ENCODE peak calls at places on chromosomes 13 and 19, in ten cellular contexts. One of them, this sample, is unnamed.

GRCh38 chr19:54473071-54473941 is at the start of gene CDC42EP5:
- DNase-seq in GM04504: peak
- DNase-seq in anterior cingulate cortex: no peak
- DNase-seq in ACHN: peak
- DNase-seq in tibial nerve: peak
- DNase-seq in effector memory CD4-positive, alpha-beta T cell: no peak
- DNase-seq in midbrain: no peak
- DNase-seq in stimulated activated CD4-positive, alpha-beta T cell treated with anti-CD3 and anti-CD28 coated beads, Interleukin-1b, Interleukin-23, amount 100 ng/mL, for 24 hours: no peak
- DNase-seq in tibial artery: peak
- DNase-seq in AG04450: peak
- DNase-seq in this sample: peak

GRCh38 chr13:93549326-93549855 is 322.8 kb downstream of the GPC6 start:
- DNase-seq in GM04504: no peak
- DNase-seq in anterior cingulate cortex: no peak
- DNase-seq in ACHN: no peak
- DNase-seq in tibial nerve: no peak
- DNase-seq in effector memory CD4-positive, alpha-beta T cell: no peak
- DNase-seq in midbrain: no peak
- DNase-seq in stimulated activated CD4-positive, alpha-beta T cell treated with anti-CD3 and anti-CD28 coated beads, Interleukin-1b, Interleukin-23, amount 100 ng/mL, for 24 hours: no peak
- DNase-seq in tibial artery: no peak
- DNase-seq in AG04450: no peak
- DNase-seq in this sample: no peak

GRCh38 chr19:47093841-47094240 is 19.7 kb downstream of the ZC3H4 start:
- DNase-seq in GM04504: no peak
- DNase-seq in anterior cingulate cortex: no peak
- DNase-seq in ACHN: no peak
- DNase-seq in tibial nerve: no peak
- DNase-seq in effector memory CD4-positive, alpha-beta T cell: no peak
- DNase-seq in midbrain: no peak
- DNase-seq in stimulated activated CD4-positive, alpha-beta T cell treated with anti-CD3 and anti-CD28 coated beads, Interleukin-1b, Interleukin-23, amount 100 ng/mL, for 24 hours: no peak
- DNase-seq in tibial artery: no peak
- DNase-seq in AG04450: no peak
- DNase-seq in this sample: no peak

GRCh38 chr19:3275068-3275582 is 50.7 kb downstream of the CELF5 start:
- DNase-seq in GM04504: no peak
- DNase-seq in anterior cingulate cortex: no peak
- DNase-seq in ACHN: peak
- DNase-seq in tibial nerve: no peak
- DNase-seq in effector memory CD4-positive, alpha-beta T cell: no peak
- DNase-seq in midbrain: no peak
- DNase-seq in stimulated activated CD4-positive, alpha-beta T cell treated with anti-CD3 and anti-CD28 coated beads, Interleukin-1b, Interleukin-23, amount 100 ng/mL, for 24 hours: no peak
- DNase-seq in tibial artery: no peak
- DNase-seq in AG04450: no peak
- DNase-seq in this sample: no peak

GRCh38 chr13:50388481-50388880 is 373.2 kb downstream of the KCNRG start:
- DNase-seq in GM04504: no peak
- DNase-seq in anterior cingulate cortex: no peak
- DNase-seq in ACHN: no peak
- DNase-seq in tibial nerve: no peak
- DNase-seq in effector memory CD4-positive, alpha-beta T cell: no peak
- DNase-seq in midbrain: no peak
- DNase-seq in stimulated activated CD4-positive, alpha-beta T cell treated with anti-CD3 and anti-CD28 coated beads, Interleukin-1b, Interleukin-23, amount 100 ng/mL, for 24 hours: no peak
- DNase-seq in tibial artery: no peak
- DNase-seq in AG04450: no peak
- DNase-seq in this sample: no peak

GRCh38 chr13:39119422-39119821 is 81.2 kb downstream of the NHLRC3 start:
- DNase-seq in GM04504: no peak
- DNase-seq in anterior cingulate cortex: no peak
- DNase-seq in ACHN: no peak
- DNase-seq in tibial nerve: no peak
- DNase-seq in effector memory CD4-positive, alpha-beta T cell: no peak
- DNase-seq in midbrain: no peak
- DNase-seq in stimulated activated CD4-positive, alpha-beta T cell treated with anti-CD3 and anti-CD28 coated beads, Interleukin-1b, Interleukin-23, amount 100 ng/mL, for 24 hours: no peak
- DNase-seq in tibial artery: no peak
- DNase-seq in AG04450: no peak
- DNase-seq in this sample: no peak

GRCh38 chr13:41590122-41590521 is 132.8 kb downstream of the RGCC start:
- DNase-seq in GM04504: no peak
- DNase-seq in anterior cingulate cortex: no peak
- DNase-seq in ACHN: no peak
- DNase-seq in tibial nerve: no peak
- DNase-seq in effector memory CD4-positive, alpha-beta T cell: no peak
- DNase-seq in midbrain: no peak
- DNase-seq in stimulated activated CD4-positive, alpha-beta T cell treated with anti-CD3 and anti-CD28 coated beads, Interleukin-1b, Interleukin-23, amount 100 ng/mL, for 24 hours: no peak
- DNase-seq in tibial artery: no peak
- DNase-seq in AG04450: no peak
- DNase-seq in this sample: no peak

GRCh38 chr13:26656919-26657318 is 99.4 kb downstream of the WASF3 start:
- DNase-seq in GM04504: peak
- DNase-seq in anterior cingulate cortex: no peak
- DNase-seq in ACHN: no peak
- DNase-seq in tibial nerve: no peak
- DNase-seq in effector memory CD4-positive, alpha-beta T cell: no peak
- DNase-seq in midbrain: peak
- DNase-seq in stimulated activated CD4-positive, alpha-beta T cell treated with anti-CD3 and anti-CD28 coated beads, Interleukin-1b, Interleukin-23, amount 100 ng/mL, for 24 hours: no peak
- DNase-seq in tibial artery: no peak
- DNase-seq in AG04450: peak
- DNase-seq in this sample: no peak

GRCh38 chr13:23510544-23510916 is 59.7 kb upstream of the TNFRSF19 start:
- DNase-seq in GM04504: no peak
- DNase-seq in anterior cingulate cortex: no peak
- DNase-seq in ACHN: no peak
- DNase-seq in tibial nerve: no peak
- DNase-seq in effector memory CD4-positive, alpha-beta T cell: no peak
- DNase-seq in midbrain: no peak
- DNase-seq in stimulated activated CD4-positive, alpha-beta T cell treated with anti-CD3 and anti-CD28 coated beads, Interleukin-1b, Interleukin-23, amount 100 ng/mL, for 24 hours: no peak
- DNase-seq in tibial artery: no peak
- DNase-seq in AG04450: no peak
- DNase-seq in this sample: no peak

GRCh38 chr13:29849071-29849541 is 1.3 kb downstream of the UBL3 start:
- DNase-seq in GM04504: no peak
- DNase-seq in anterior cingulate cortex: peak
- DNase-seq in ACHN: peak
- DNase-seq in tibial nerve: peak
- DNase-seq in effector memory CD4-positive, alpha-beta T cell: peak
- DNase-seq in midbrain: peak
- DNase-seq in stimulated activated CD4-positive, alpha-beta T cell treated with anti-CD3 and anti-CD28 coated beads, Interleukin-1b, Interleukin-23, amount 100 ng/mL, for 24 hours: no peak
- DNase-seq in tibial artery: peak
- DNase-seq in AG04450: no peak
- DNase-seq in this sample: no peak

GRCh38 chr19:38155453-38155852 is 68.6 kb downstream of the DPF1 start:
- DNase-seq in GM04504: no peak
- DNase-seq in anterior cingulate cortex: no peak
- DNase-seq in ACHN: no peak
- DNase-seq in tibial nerve: no peak
- DNase-seq in effector memory CD4-positive, alpha-beta T cell: no peak
- DNase-seq in midbrain: peak
- DNase-seq in stimulated activated CD4-positive, alpha-beta T cell treated with anti-CD3 and anti-CD28 coated beads, Interleukin-1b, Interleukin-23, amount 100 ng/mL, for 24 hours: no peak
- DNase-seq in tibial artery: no peak
- DNase-seq in AG04450: no peak
- DNase-seq in this sample: no peak

GRCh38 chr13:112724788-112725345 is 35.0 kb downstream of the ATP11A start:
- DNase-seq in GM04504: no peak
- DNase-seq in anterior cingulate cortex: no peak
- DNase-seq in ACHN: no peak
- DNase-seq in tibial nerve: no peak
- DNase-seq in effector memory CD4-positive, alpha-beta T cell: no peak
- DNase-seq in midbrain: no peak
- DNase-seq in stimulated activated CD4-positive, alpha-beta T cell treated with anti-CD3 and anti-CD28 coated beads, Interleukin-1b, Interleukin-23, amount 100 ng/mL, for 24 hours: no peak
- DNase-seq in tibial artery: peak
- DNase-seq in AG04450: no peak
- DNase-seq in this sample: no peak

GRCh38 chr19:47274891-47275865 is 493 bp downstream of the INAFM1 start:
- DNase-seq in GM04504: no peak
- DNase-seq in anterior cingulate cortex: no peak
- DNase-seq in ACHN: no peak
- DNase-seq in tibial nerve: no peak
- DNase-seq in effector memory CD4-positive, alpha-beta T cell: no peak
- DNase-seq in midbrain: no peak
- DNase-seq in stimulated activated CD4-positive, alpha-beta T cell treated with anti-CD3 and anti-CD28 coated beads, Interleukin-1b, Interleukin-23, amount 100 ng/mL, for 24 hours: no peak
- DNase-seq in tibial artery: peak
- DNase-seq in AG04450: no peak
- DNase-seq in this sample: peak

GRCh38 chr13:67061750-67062149 is 168.4 kb downstream of the PCDH9 start:
- DNase-seq in GM04504: no peak
- DNase-seq in anterior cingulate cortex: no peak
- DNase-seq in ACHN: no peak
- DNase-seq in tibial nerve: no peak
- DNase-seq in effector memory CD4-positive, alpha-beta T cell: no peak
- DNase-seq in midbrain: no peak
- DNase-seq in stimulated activated CD4-positive, alpha-beta T cell treated with anti-CD3 and anti-CD28 coated beads, Interleukin-1b, Interleukin-23, amount 100 ng/mL, for 24 hours: no peak
- DNase-seq in tibial artery: no peak
- DNase-seq in AG04450: no peak
- DNase-seq in this sample: no peak

GRCh38 chr19:13692096-13692495 is 72.2 kb upstream of the MRI1 start:
- DNase-seq in GM04504: peak
- DNase-seq in anterior cingulate cortex: peak
- DNase-seq in ACHN: peak
- DNase-seq in tibial nerve: no peak
- DNase-seq in effector memory CD4-positive, alpha-beta T cell: no peak
- DNase-seq in midbrain: peak
- DNase-seq in stimulated activated CD4-positive, alpha-beta T cell treated with anti-CD3 and anti-CD28 coated beads, Interleukin-1b, Interleukin-23, amount 100 ng/mL, for 24 hours: no peak
- DNase-seq in tibial artery: no peak
- DNase-seq in AG04450: peak
- DNase-seq in this sample: no peak

GRCh38 chr19:8363803-8364771 is at the start of gene ANGPTL4:
- DNase-seq in GM04504: peak
- DNase-seq in anterior cingulate cortex: peak
- DNase-seq in ACHN: peak
- DNase-seq in tibial nerve: peak
- DNase-seq in effector memory CD4-positive, alpha-beta T cell: peak
- DNase-seq in midbrain: peak
- DNase-seq in stimulated activated CD4-positive, alpha-beta T cell treated with anti-CD3 and anti-CD28 coated beads, Interleukin-1b, Interleukin-23, amount 100 ng/mL, for 24 hours: no peak
- DNase-seq in tibial artery: peak
- DNase-seq in AG04450: no peak
- DNase-seq in this sample: peak

GRCh38 chr19:5232798-5233505 is 107.7 kb downstream of the PTPRS start:
- DNase-seq in GM04504: no peak
- DNase-seq in anterior cingulate cortex: no peak
- DNase-seq in ACHN: no peak
- DNase-seq in tibial nerve: no peak
- DNase-seq in effector memory CD4-positive, alpha-beta T cell: no peak
- DNase-seq in midbrain: no peak
- DNase-seq in stimulated activated CD4-positive, alpha-beta T cell treated with anti-CD3 and anti-CD28 coated beads, Interleukin-1b, Interleukin-23, amount 100 ng/mL, for 24 hours: no peak
- DNase-seq in tibial artery: no peak
- DNase-seq in AG04450: no peak
- DNase-seq in this sample: no peak

GRCh38 chr13:51928231-51928630 is 66.5 kb downstream of the CCDC70 start:
- DNase-seq in GM04504: no peak
- DNase-seq in anterior cingulate cortex: no peak
- DNase-seq in ACHN: no peak
- DNase-seq in tibial nerve: no peak
- DNase-seq in effector memory CD4-positive, alpha-beta T cell: no peak
- DNase-seq in midbrain: no peak
- DNase-seq in stimulated activated CD4-positive, alpha-beta T cell treated with anti-CD3 and anti-CD28 coated beads, Interleukin-1b, Interleukin-23, amount 100 ng/mL, for 24 hours: no peak
- DNase-seq in tibial artery: no peak
- DNase-seq in AG04450: no peak
- DNase-seq in this sample: no peak

GRCh38 chr13:40994581-40995230 is 24.4 kb downstream of the ELF1 start:
- DNase-seq in GM04504: no peak
- DNase-seq in anterior cingulate cortex: no peak
- DNase-seq in ACHN: no peak
- DNase-seq in tibial nerve: no peak
- DNase-seq in effector memory CD4-positive, alpha-beta T cell: no peak
- DNase-seq in midbrain: no peak
- DNase-seq in stimulated activated CD4-positive, alpha-beta T cell treated with anti-CD3 and anti-CD28 coated beads, Interleukin-1b, Interleukin-23, amount 100 ng/mL, for 24 hours: no peak
- DNase-seq in tibial artery: no peak
- DNase-seq in AG04450: no peak
- DNase-seq in this sample: no peak

This sample was measured in psoas muscle.